ENCODE peak calls at places on chromosomes 3 and 15, in nine cellular contexts. L is CD8-positive, alpha-beta T cell; B is K562; N is endodermal cell; E is CD4-positive, alpha-beta memory T cell; P is stomach; H is kidney; X is cardiac muscle cell; U is A549. Q is an unnamed sample.

GRCh38 chr15:81334768-81335447 is 11.0 kb upstream of the STARD5 start:
- DNase-seq in X (peak; percentile 92), E (no peak), H (no peak), L (no peak), B (no peak), N (no peak), P (no peak), U (no peak), Q (no peak)

GRCh38 chr3:62445267-62445666 is 71.9 kb upstream of the FEZF2 start:
- DNase-seq in P (no peak), N (no peak), E (no peak), X (peak; percentile 35), L (no peak), U (no peak), H (no peak), B (no peak), Q (no peak)

GRCh38 chr15:83569341-83569740 is 84.6 kb upstream of the ADAMTSL3 start:
- DNase-seq in H (no peak), L (no peak), P (no peak), E (no peak), U (no peak), B (no peak), X (no peak), N (no peak), Q (no peak)

GRCh38 chr15:60507596-60508424 is 28.9 kb upstream of the ICE2 start:
- DNase-seq in B (peak; percentile 60), X (peak; percentile 78), U (peak; percentile 75), L (peak; percentile 27), N (peak; percentile 70), E (peak; percentile 66), P (peak; percentile 38), H (no peak), Q (no peak)

GRCh38 chr3:184259878-184260570 is 1.3 kb downstream of the CAMK2N2 start:
- DNase-seq in U (peak; percentile 24), P (peak; percentile 36), X (peak; percentile 44), B (peak; percentile 82), N (peak; percentile 82), L (peak; percentile 10), H (peak; percentile 71), E (no peak), Q (no peak)

GRCh38 chr3:39294446-39295183 is 14.8 kb upstream of the CX3CR1 start:
- DNase-seq in H (no peak), B (no peak), E (no peak), P (no peak), N (no peak), U (no peak), X (no peak), L (no peak), Q (no peak)

GRCh38 chr3:46504780-46505179 is 7.0 kb downstream of the RTP3 start:
- DNase-seq in N (no peak), H (no peak), B (no peak), L (no peak), E (peak; percentile 43), X (no peak), U (no peak), P (no peak), Q (no peak)

GRCh38 chr15:74430510-74430951 is 3.2 kb downstream of the SEMA7A start:
- DNase-seq in B (no peak), P (no peak), L (no peak), E (no peak), U (no peak), N (no peak), X (no peak), H (peak; percentile 34), Q (no peak)

GRCh38 chr15:77497108-77497737 is 76.5 kb downstream of the HMG20A start:
- DNase-seq in H (no peak), U (no peak), N (peak; percentile 73), L (no peak), B (no peak), E (no peak), X (peak; percentile 67), P (peak; percentile 41), Q (no peak)

GRCh38 chr15:39110746-39111145 is 470.1 kb upstream of the THBS1 start:
- DNase-seq in N (no peak), U (no peak), P (no peak), E (no peak), H (no peak), B (no peak), X (no peak), L (no peak), Q (no peak)

GRCh38 chr15:80669599-80670273 is 25.4 kb upstream of the ABHD17C start:
- DNase-seq in L (no peak), B (no peak), E (no peak), X (no peak), P (no peak), N (no peak), U (no peak), H (no peak), Q (no peak)

GRCh38 chr3:43742935-43743334 is 52.2 kb downstream of the ABHD5 start:
- DNase-seq in B (no peak), X (peak; percentile 59), P (no peak), U (no peak), N (peak; percentile 43), H (no peak), L (no peak), E (no peak), Q (no peak)

GRCh38 chr15:36156855-36157521 is 422.4 kb upstream of the CDIN1 start:
- DNase-seq in L (no peak), E (no peak), X (peak; percentile 84), N (no peak), H (no peak), P (no peak), U (peak; percentile 36), B (no peak), Q (no peak)

GRCh38 chr3:127673191-127674098 is 693 bp downstream of the ABTB1 start:
- DNase-seq in P (peak; percentile 61), E (peak; percentile 74), H (peak; percentile 87), L (peak; percentile 44), X (peak; percentile 72), N (peak; percentile 76), U (peak; percentile 49), B (peak; percentile 52), Q (no peak)

DNA sequence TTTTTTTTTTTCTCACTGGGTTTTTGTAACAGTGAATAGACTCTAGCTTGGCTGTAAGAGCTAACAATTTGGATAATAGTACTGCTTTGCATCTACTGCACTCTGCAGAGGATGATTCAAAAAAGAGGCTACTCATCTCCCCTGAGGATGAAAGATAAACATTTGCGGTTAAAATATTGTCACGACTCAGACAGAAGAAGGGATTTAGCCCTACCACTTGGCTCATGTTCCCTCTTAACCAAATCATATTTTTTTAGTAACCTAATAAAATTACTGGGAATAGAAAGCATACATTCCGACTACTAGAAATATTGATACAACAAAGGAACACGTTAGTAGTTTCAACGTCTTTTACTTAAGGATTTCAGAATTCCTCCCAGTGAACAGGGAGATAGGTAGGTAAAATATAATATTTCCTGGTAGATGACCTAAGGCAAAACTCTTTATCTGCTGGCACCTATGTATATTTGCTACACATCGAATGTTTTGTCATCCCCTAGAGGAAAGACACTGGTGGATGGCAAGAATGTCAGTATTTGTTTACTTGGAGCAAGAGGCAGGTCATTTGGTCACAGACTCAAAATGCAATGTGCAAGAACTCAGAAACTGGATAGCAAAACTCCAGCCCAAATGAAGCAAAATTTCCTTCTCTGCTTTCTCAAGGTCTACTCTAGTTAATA is 110.8 kb downstream of the GREM1 start:
- DNase-seq in N (no peak), E (no peak), X (peak; percentile 48), L (no peak), U (peak; percentile 83), P (no peak), B (no peak), H (no peak), Q (peak; percentile 82)
- H3K4me3 ChIP-seq in N (no peak overlapping the region), E (no peak overlapping the region), X (no peak overlapping the region), L (no peak overlapping the region), U (peak overlapping the region; percentile 2), P (no peak overlapping the region), B (no peak overlapping the region), H (no peak overlapping the region), Q (no peak overlapping the region)

GRCh38 chr3:49461443-49462171 is 8.5 kb upstream of the DAG1 start:
- DNase-seq in B (no peak), H (no peak), N (peak; percentile 89), P (no peak), L (no peak), E (no peak), X (peak; percentile 50), U (peak; percentile 37), Q (no peak)
- H3K4me1 ChIP-seq in B (peaks cover 19% of the 10 kb centered on the region), H (peaks cover 28% of the 10 kb centered on the region), N (peaks cover 37% of the 10 kb centered on the region), P (peaks cover 53% of the 10 kb centered on the region), L (no peaks in the 10 kb centered on the region), E (no peaks in the 10 kb centered on the region), X (peaks cover 46% of the 10 kb centered on the region), U (peaks cover 42% of the 10 kb centered on the region), Q (peaks cover 32% of the 10 kb centered on the region)

GRCh38 chr3:170502297-170502696 is 83.6 kb downstream of the SLC7A14 start:
- DNase-seq in X (peak; percentile 76), U (no peak), N (no peak), P (no peak), H (no peak), E (no peak), L (no peak), B (no peak), Q (no peak)

GRCh38 chr3:170497197-170497596 is 78.5 kb downstream of the CLDN11 start:
- DNase-seq in P (no peak), X (peak; percentile 74), H (no peak), B (no peak), E (no peak), L (no peak), U (no peak), N (no peak), Q (no peak)

GRCh38 chr3:170500462-170500861 is 81.8 kb downstream of the CLDN11 start:
- DNase-seq in U (no peak), H (no peak), B (no peak), E (no peak), X (no peak), L (no peak), N (no peak), P (no peak), Q (no peak)

GRCh38 chr3:170500995-170501394 is 82.3 kb downstream of the CLDN11 start:
- DNase-seq in U (no peak), B (no peak), E (no peak), N (no peak), H (no peak), X (no peak), L (no peak), P (no peak), Q (no peak)

DNA sequence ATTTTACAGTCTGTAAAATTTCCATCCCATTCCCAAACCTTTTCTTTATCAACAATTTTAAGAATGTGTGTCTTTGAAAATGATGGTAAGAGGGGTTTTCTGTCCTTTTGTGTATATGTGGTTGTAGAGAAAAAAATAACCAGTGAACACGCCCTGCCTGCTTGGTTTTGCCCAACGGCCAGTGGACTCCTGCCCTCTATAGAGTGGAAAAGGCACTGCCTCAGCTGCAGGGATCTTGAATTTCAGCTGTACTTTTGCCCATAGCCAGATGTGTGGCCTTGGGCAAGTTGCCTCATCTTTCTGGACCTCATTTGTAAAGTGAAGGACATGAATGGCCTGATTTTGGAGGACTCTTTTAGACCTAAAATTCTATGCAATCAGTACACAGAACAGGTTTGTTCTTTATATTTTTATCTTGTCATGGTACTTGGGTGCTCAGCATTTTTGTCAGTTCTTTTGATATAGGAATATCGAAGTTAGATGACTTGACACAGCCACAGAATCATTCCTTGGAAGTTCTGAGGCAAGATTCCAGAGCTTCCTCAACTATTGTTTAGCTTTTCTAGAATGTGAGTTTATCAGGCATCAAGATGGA is 81.0 kb downstream of the CLDN11 start:
- DNase-seq in E (peak; percentile 37), N (peak; percentile 74), H (no peak), X (peak; percentile 84), L (no peak), P (peak; percentile 42), U (peak; percentile 61), B (peak; percentile 22), Q (peak; percentile 20)
- H3K27ac ChIP-seq in E (no peak overlapping the region), N (no peak overlapping the region), H (no peak overlapping the region), X (no peak overlapping the region), L (no peak overlapping the region), P (no peak overlapping the region), U (no peak overlapping the region), B (no peak overlapping the region), Q (no peak overlapping the region)

GRCh38 chr3:151460240-151460639 is 621 bp downstream of the IGSF10 start:
- DNase-seq in X (peak; percentile 29), U (no peak), L (no peak), P (no peak), H (no peak), E (no peak), B (no peak), N (no peak), Q (no peak)
- H3K4me3 ChIP-seq in X (peak overlapping the region; percentile 31), U (peak overlapping the region; percentile 72), L (no peak overlapping the region), P (peak overlapping the region; percentile 52), H (peak overlapping the region; percentile 52), E (no peak overlapping the region), B (no peak overlapping the region), N (peak overlapping the region; percentile 62), Q (no peak overlapping the region)